ENCODE peak calls at places on chromosome 16, in six cellular contexts. G is head of caudate nucleus; P is progenitor cell of endocrine pancreas; J is activated CD4-positive, alpha-beta T cell treated with anti-CD3 and anti-CD28 coated beads, Interleukin-2, amount 50 U/mL, for 48 hours; N is ELF-1; O is cortex of kidney. X is an unnamed sample.

GRCh38 chr16:8673611-8674412 is 605 bp upstream of the ABAT start:
- DNase-seq in J (no peak), O (no peak), P (peak), G (peak), N (peak), X (no peak)

GRCh38 chr16:30882429-30883310 is 11.2 kb downstream of the BCL7C start:
- DNase-seq in J (no peak), P (no peak), G (no peak), N (no peak), O (no peak), X (no peak)

GRCh38 chr16:62909597-62909996 is 873.4 kb upstream of the CDH8 start:
- DNase-seq in J (no peak), O (no peak), P (no peak), N (no peak), G (no peak), X (no peak)

GRCh38 chr16:23857256-23857891 is 21.6 kb downstream of the PRKCB start:
- DNase-seq in P (no peak), O (no peak), G (no peak), J (no peak), N (no peak), X (no peak)

GRCh38 chr16:81149614-81150013 is 53.4 kb upstream of the GCSH start:
- DNase-seq in P (no peak), G (no peak), N (no peak), O (no peak), J (no peak), X (no peak)

GRCh38 chr16:8866118-8866883 is 2.5 kb downstream of the CARHSP1 start:
- DNase-seq in N (peak), J (no peak), G (peak), P (peak), O (no peak), X (no peak)

GRCh38 chr16:83954577-83955016 is 1.6 kb downstream of the OSGIN1 start:
- DNase-seq in P (no peak), O (no peak), J (no peak), N (peak), G (no peak), X (no peak)

GRCh38 chr16:86298166-86299131 is 211.9 kb upstream of the FOXF1 start:
- DNase-seq in N (peak), P (no peak), J (no peak), G (no peak), O (no peak), X (peak)

GRCh38 chr16:1770328-1771071 is 843 bp downstream of the NME3 start:
- DNase-seq in J (peak), O (no peak), N (peak), P (no peak), G (peak), X (peak)

GRCh38 chr16:55624696-55625095 is 31.1 kb upstream of the SLC6A2 start:
- DNase-seq in P (no peak), J (no peak), N (no peak), O (no peak), G (no peak), X (no peak)

GRCh38 chr16:20844588-20844987 is 38.3 kb downstream of the REXO5 start:
- DNase-seq in P (no peak), J (peak), O (no peak), G (no peak), N (no peak), X (no peak)